ENCODE peak calls at places on chromosomes 3 and 15, in six cellular contexts. Z is effector memory CD4-positive, alpha-beta T cell; J is cardiac muscle cell; B is Kasumi-1; T is H54; G is astrocyte. V is an unnamed sample.

GRCh38 chr3:166223120-166223519 is 385.9 kb upstream of the BCHE start:
- DNase-seq in Z (no peak), J (no peak), B (no peak), T (no peak), G (no peak), V (no peak)

GRCh38 chr3:23888617-23889228 is 28.1 kb downstream of the NKIRAS1 start:
- DNase-seq in Z (no peak), J (peak), B (peak), T (no peak), G (no peak), V (no peak)

GRCh38 chr3:151501171-151501790 is 40.4 kb upstream of the IGSF10 start:
- DNase-seq in Z (no peak), J (peak), B (no peak), T (no peak), G (no peak), V (no peak)

GRCh38 chr15:83881156-83881555 is 227.2 kb downstream of the ADAMTSL3 start:
- DNase-seq in Z (no peak), J (no peak), B (no peak), T (no peak), G (no peak), V (no peak)

GRCh38 chr15:41150279-41150678 is 34.2 kb upstream of the INO80 start:
- DNase-seq in Z (no peak), J (no peak), B (no peak), T (no peak), G (no peak), V (no peak)

GRCh38 chr3:16102905-16103364 is 71.5 kb upstream of the GALNT15 start:
- DNase-seq in Z (no peak), J (peak), B (no peak), T (no peak), G (peak), V (no peak)

GRCh38 chr3:25558106-25558505 is 106.6 kb downstream of the TOP2B start:
- DNase-seq in Z (no peak), J (peak), B (no peak), T (no peak), G (peak), V (no peak)

GRCh38 chr3:125461896-125462295 is 58.1 kb downstream of the SNX4 start:
- DNase-seq in Z (no peak), J (no peak), B (no peak), T (no peak), G (no peak), V (no peak)

GRCh38 chr15:98875309-98875708 is 132.3 kb downstream of the PGPEP1L start:
- DNase-seq in Z (no peak), J (no peak), B (no peak), T (no peak), G (no peak), V (no peak)

GRCh38 chr3:189630667-189631372 is 369 bp upstream of the TP63 start:
- DNase-seq in Z (no peak), J (peak), B (no peak), T (peak), G (no peak), V (no peak)

GRCh38 chr3:185540705-185541104 is 11.7 kb downstream of the LIPH start:
- DNase-seq in Z (no peak), J (no peak), B (no peak), T (no peak), G (no peak), V (no peak)

GRCh38 chr3:174215426-174215825 is 643.7 kb upstream of the NAALADL2 start:
- DNase-seq in Z (no peak), J (no peak), B (no peak), T (no peak), G (no peak), V (no peak)

GRCh38 chr15:20646529-20647142 is 105.0 kb upstream of the GOLGA6L6 start:
- DNase-seq in Z (no peak), J (no peak), B (no peak), T (no peak), G (no peak), V (no peak)

GRCh38 chr15:78208887-78209645 is 25.3 kb downstream of the ACSBG1 start:
- DNase-seq in Z (no peak), J (no peak), B (no peak), T (no peak), G (no peak), V (peak)

GRCh38 chr3:11591401-11592266 is 52.1 kb downstream of the VGLL4 start:
- DNase-seq in Z (no peak), J (peak), B (peak), T (peak), G (peak), V (no peak)

GRCh38 chr3:17949116-17949515 is 206.7 kb upstream of the TBC1D5 start:
- DNase-seq in Z (no peak), J (no peak), B (no peak), T (no peak), G (no peak), V (no peak)

GRCh38 chr15:59376735-59377134 is 4.1 kb upstream of the MYO1E start:
- DNase-seq in Z (no peak), J (peak), B (peak), T (no peak), G (no peak), V (no peak)

GRCh38 chr3:123385072-123385471 is 63.8 kb downstream of the ADCY5 start:
- DNase-seq in Z (no peak), J (peak), B (no peak), T (no peak), G (no peak), V (no peak)

GRCh38 chr3:38130631-38131065 is 6.3 kb downstream of the ACAA1 start:
- DNase-seq in Z (no peak), J (no peak), B (no peak), T (no peak), G (no peak), V (no peak)

GRCh38 chr3:20958161-20958560 is 772.2 kb upstream of the SGO1 start:
- DNase-seq in Z (no peak), J (no peak), B (no peak), T (no peak), G (no peak), V (no peak)

GRCh38 chr15:70361106-70361505 is 263.4 kb upstream of the TLE3 start:
- DNase-seq in Z (no peak), J (no peak), B (no peak), T (no peak), G (no peak), V (peak)

V was measured in RWPE2.